ENCODE peak calls at places on chromosomes 11 and 22, in seven cellular contexts. One of them, this sample, is unnamed.

GRCh38 chr11:43986327-43986726 is 43.9 kb downstream of the C11orf96 start:
- DNase-seq in GM12878: no peak
- DNase-seq in HCT116: no peak
- DNase-seq in SK-N-SH: no peak
- DNase-seq in H1: no peak
- DNase-seq in K562: no peak
- DNase-seq in HepG2: no peak
- DNase-seq in this sample: no peak

GRCh38 chr22:41563051-41563711 is 2.4 kb downstream of the CSDC2 start:
- DNase-seq in GM12878: no peak
- DNase-seq in HCT116: no peak
- DNase-seq in SK-N-SH: no peak
- DNase-seq in H1: no peak
- DNase-seq in K562: peak
- DNase-seq in HepG2: peak
- DNase-seq in this sample: no peak

GRCh38 chr22:39214383-39215069 is 30.3 kb downstream of the PDGFB start:
- DNase-seq in GM12878: no peak
- DNase-seq in HCT116: peak
- DNase-seq in SK-N-SH: no peak
- DNase-seq in H1: peak
- DNase-seq in K562: no peak
- DNase-seq in HepG2: peak
- DNase-seq in this sample: peak

GRCh38 chr11:44985721-44986120 is 35.0 kb upstream of the TP53I11 start:
- DNase-seq in GM12878: no peak
- DNase-seq in HCT116: no peak
- DNase-seq in SK-N-SH: no peak
- DNase-seq in H1: no peak
- DNase-seq in K562: no peak
- DNase-seq in HepG2: no peak
- DNase-seq in this sample: peak

GRCh38 chr11:15843309-15843857 is 513.0 kb downstream of the SOX6 start:
- DNase-seq in GM12878: no peak
- DNase-seq in HCT116: no peak
- DNase-seq in SK-N-SH: peak
- DNase-seq in H1: no peak
- DNase-seq in K562: no peak
- DNase-seq in HepG2: no peak
- DNase-seq in this sample: no peak

GRCh38 chr11:59706518-59707285 is 6.9 kb downstream of the OR10V1 start:
- DNase-seq in GM12878: no peak
- DNase-seq in HCT116: peak
- DNase-seq in SK-N-SH: no peak
- DNase-seq in H1: no peak
- DNase-seq in K562: peak
- DNase-seq in HepG2: no peak
- DNase-seq in this sample: no peak

GRCh38 chr11:114256898-114257286 is 39.3 kb upstream of the NNMT start:
- DNase-seq in GM12878: no peak
- DNase-seq in HCT116: no peak
- DNase-seq in SK-N-SH: no peak
- DNase-seq in H1: no peak
- DNase-seq in K562: no peak
- DNase-seq in HepG2: no peak
- DNase-seq in this sample: no peak

GRCh38 chr22:49398115-49398514 is 429.6 kb downstream of the BRD1 start:
- DNase-seq in GM12878: no peak
- DNase-seq in HCT116: no peak
- DNase-seq in SK-N-SH: no peak
- DNase-seq in H1: no peak
- DNase-seq in K562: no peak
- DNase-seq in HepG2: no peak
- DNase-seq in this sample: no peak

GRCh38 chr11:18775492-18776292 is 15.9 kb downstream of the PTPN5 start:
- DNase-seq in GM12878: no peak
- DNase-seq in HCT116: peak
- DNase-seq in SK-N-SH: peak
- DNase-seq in H1: peak
- DNase-seq in K562: peak
- DNase-seq in HepG2: peak
- DNase-seq in this sample: peak

GRCh38 chr11:130070109-130070828 is 575 bp downstream of the APLP2 start:
- DNase-seq in GM12878: no peak
- DNase-seq in HCT116: no peak
- DNase-seq in SK-N-SH: peak
- DNase-seq in H1: peak
- DNase-seq in K562: peak
- DNase-seq in HepG2: no peak
- DNase-seq in this sample: peak

GRCh38 chr22:23744485-23744884 is 6.4 kb downstream of the ZNF70 start:
- DNase-seq in GM12878: no peak
- DNase-seq in HCT116: no peak
- DNase-seq in SK-N-SH: no peak
- DNase-seq in H1: no peak
- DNase-seq in K562: no peak
- DNase-seq in HepG2: no peak
- DNase-seq in this sample: no peak

GRCh38 chr11:69554849-69555248 is 73.4 kb downstream of the LINC01488 start:
- DNase-seq in GM12878: no peak
- DNase-seq in HCT116: no peak
- DNase-seq in SK-N-SH: no peak
- DNase-seq in H1: no peak
- DNase-seq in K562: no peak
- DNase-seq in HepG2: peak
- DNase-seq in this sample: no peak

GRCh38 chr11:133127746-133128145 is 404.6 kb downstream of the OPCML start:
- DNase-seq in GM12878: no peak
- DNase-seq in HCT116: no peak
- DNase-seq in SK-N-SH: no peak
- DNase-seq in H1: no peak
- DNase-seq in K562: peak
- DNase-seq in HepG2: no peak
- DNase-seq in this sample: no peak

GRCh38 chr11:45104006-45104789 is 42.2 kb upstream of the PRDM11 start:
- DNase-seq in GM12878: no peak
- DNase-seq in HCT116: no peak
- DNase-seq in SK-N-SH: no peak
- DNase-seq in H1: peak
- DNase-seq in K562: no peak
- DNase-seq in HepG2: no peak
- DNase-seq in this sample: no peak

GRCh38 chr22:27965547-27965946 is 46.5 kb upstream of the PITPNB start:
- DNase-seq in GM12878: no peak
- DNase-seq in HCT116: no peak
- DNase-seq in SK-N-SH: no peak
- DNase-seq in H1: no peak
- DNase-seq in K562: no peak
- DNase-seq in HepG2: no peak
- DNase-seq in this sample: no peak

GRCh38 chr22:33332538-33332937 is 274.4 kb upstream of the SYN3 start:
- DNase-seq in GM12878: no peak
- DNase-seq in HCT116: no peak
- DNase-seq in SK-N-SH: no peak
- DNase-seq in H1: no peak
- DNase-seq in K562: no peak
- DNase-seq in HepG2: no peak
- DNase-seq in this sample: no peak

GRCh38 chr11:14554959-14555358 is 34.8 kb upstream of the PSMA1 start:
- DNase-seq in GM12878: no peak
- DNase-seq in HCT116: no peak
- DNase-seq in SK-N-SH: no peak
- DNase-seq in H1: no peak
- DNase-seq in K562: no peak
- DNase-seq in HepG2: no peak
- DNase-seq in this sample: no peak

GRCh38 chr22:38718414-38718813 is 12.7 kb downstream of the GTPBP1 start:
- DNase-seq in GM12878: no peak
- DNase-seq in HCT116: peak
- DNase-seq in SK-N-SH: peak
- DNase-seq in H1: no peak
- DNase-seq in K562: no peak
- DNase-seq in HepG2: peak
- DNase-seq in this sample: peak

GRCh38 chr22:39514373-39514973 is 5.9 kb upstream of the ATF4 start:
- DNase-seq in GM12878: no peak
- DNase-seq in HCT116: no peak
- DNase-seq in SK-N-SH: peak
- DNase-seq in H1: peak
- DNase-seq in K562: no peak
- DNase-seq in HepG2: no peak
- DNase-seq in this sample: no peak

GRCh38 chr11:78841451-78842060 is 266.9 kb upstream of the NARS2 start:
- DNase-seq in GM12878: no peak
- DNase-seq in HCT116: no peak
- DNase-seq in SK-N-SH: no peak
- DNase-seq in H1: no peak
- DNase-seq in K562: no peak
- DNase-seq in HepG2: no peak
- DNase-seq in this sample: no peak

GRCh38 chr22:45170001-45170466 is 6.3 kb downstream of the NUP50 start:
- DNase-seq in GM12878: no peak
- DNase-seq in HCT116: no peak
- DNase-seq in SK-N-SH: no peak
- DNase-seq in H1: no peak
- DNase-seq in K562: peak
- DNase-seq in HepG2: no peak
- DNase-seq in this sample: no peak

GRCh38 chr11:75432911-75433321 is at the start of gene KLHL35:
- DNase-seq in GM12878: no peak
- DNase-seq in HCT116: no peak
- DNase-seq in SK-N-SH: no peak
- DNase-seq in H1: no peak
- DNase-seq in K562: peak
- DNase-seq in HepG2: no peak
- DNase-seq in this sample: no peak

GRCh38 chr11:44854146-44854545 is 96.5 kb downstream of the TP53I11 start:
- DNase-seq in GM12878: no peak
- DNase-seq in HCT116: no peak
- DNase-seq in SK-N-SH: no peak
- DNase-seq in H1: no peak
- DNase-seq in K562: no peak
- DNase-seq in HepG2: no peak
- DNase-seq in this sample: no peak

GRCh38 chr11:130945945-130946344 is 29.7 kb upstream of the SNX19 start:
- DNase-seq in GM12878: no peak
- DNase-seq in HCT116: no peak
- DNase-seq in SK-N-SH: no peak
- DNase-seq in H1: no peak
- DNase-seq in K562: no peak
- DNase-seq in HepG2: no peak
- DNase-seq in this sample: no peak

GRCh38 chr11:101321222-101321621 is 191.6 kb upstream of the PGR start:
- DNase-seq in GM12878: no peak
- DNase-seq in HCT116: no peak
- DNase-seq in SK-N-SH: no peak
- DNase-seq in H1: no peak
- DNase-seq in K562: no peak
- DNase-seq in HepG2: no peak
- DNase-seq in this sample: no peak

DNA sequence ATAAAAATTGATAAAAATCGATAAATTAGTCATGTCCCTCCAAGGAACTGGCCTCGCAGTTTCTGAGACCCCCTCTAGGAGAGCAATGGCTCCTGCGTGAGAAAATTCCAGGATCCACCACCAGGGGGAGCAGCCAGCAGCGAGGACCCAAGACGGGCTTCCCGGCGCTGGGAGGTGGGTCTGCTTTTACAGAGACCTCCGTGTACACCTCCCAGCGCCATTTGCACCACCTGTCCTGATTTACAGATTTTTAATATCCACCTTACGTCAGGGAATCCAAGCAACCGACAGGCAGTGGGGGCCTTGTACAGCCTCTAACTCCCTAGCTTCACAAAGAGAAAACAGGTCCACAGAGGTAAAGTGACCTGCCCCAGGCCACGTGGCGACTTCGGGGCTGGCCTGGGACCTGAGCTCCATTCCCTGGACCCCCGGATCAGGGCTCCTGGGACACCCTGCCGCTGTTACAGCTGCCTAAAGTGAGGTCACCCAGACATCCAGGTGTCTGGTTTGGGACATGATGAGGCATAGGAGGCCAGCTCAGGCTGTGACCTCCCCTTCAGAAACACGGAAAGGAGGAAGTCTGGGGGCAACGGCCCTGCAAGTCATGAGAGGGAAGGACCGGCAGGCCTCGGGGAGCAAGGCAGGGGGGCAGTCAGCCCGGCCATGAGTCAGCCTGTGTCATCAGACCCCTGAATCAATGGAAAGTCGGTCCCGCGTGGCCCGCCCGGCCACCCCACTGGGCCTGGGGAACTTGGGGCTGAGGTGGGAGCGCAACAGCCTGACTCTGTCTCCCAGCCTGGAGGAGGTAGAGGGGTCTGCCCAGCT is 3.5 kb downstream of the OSM start:
- DNase-seq in GM12878: no peak
- DNase-seq in HCT116: no peak
- DNase-seq in SK-N-SH: peak
- DNase-seq in H1: peak
- DNase-seq in K562: peak
- DNase-seq in HepG2: peak
- DNase-seq in this sample: peak
- TF ChIP-seq JUND in GM12878: no peak
- TF ChIP-seq JUND in HCT116: no peak
- TF ChIP-seq JUND in SK-N-SH: no peak
- TF ChIP-seq JUND in H1: no peak
- TF ChIP-seq JUND in K562: no peak
- TF ChIP-seq JUND in HepG2: no peak
- TF ChIP-seq JUND in this sample: no peak

DNA sequence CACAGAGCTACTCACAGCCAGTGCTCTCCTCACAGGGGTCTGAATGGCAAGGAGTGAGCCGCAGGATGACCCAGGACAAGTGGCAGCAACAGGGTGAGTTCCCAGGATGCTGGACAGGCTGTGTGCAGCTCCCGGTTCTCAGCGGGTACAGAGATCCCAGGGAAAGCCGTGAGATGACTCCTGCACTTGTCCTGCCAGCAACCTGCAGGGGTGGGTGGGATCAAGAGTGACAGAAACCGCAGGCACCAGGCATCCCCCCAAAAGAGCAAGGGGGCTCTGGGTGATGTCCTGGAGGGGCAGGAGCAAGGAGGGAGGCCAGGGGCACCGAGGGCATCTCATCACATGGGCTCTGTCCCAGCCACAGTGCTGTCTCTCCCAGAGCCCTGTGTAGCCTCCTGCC is 15.9 kb upstream of the PRODH start:
- DNase-seq in GM12878: no peak
- DNase-seq in HCT116: no peak
- DNase-seq in SK-N-SH: no peak
- DNase-seq in H1: no peak
- DNase-seq in K562: no peak
- DNase-seq in HepG2: no peak
- DNase-seq in this sample: no peak
- TF ChIP-seq JUND in GM12878: no peak
- TF ChIP-seq JUND in HCT116: no peak
- TF ChIP-seq JUND in SK-N-SH: no peak
- TF ChIP-seq JUND in H1: no peak
- TF ChIP-seq JUND in K562: no peak
- TF ChIP-seq JUND in HepG2: no peak
- TF ChIP-seq JUND in this sample: no peak

GRCh38 chr22:18033204-18033998 is 9.0 kb upstream of the MICAL3 start:
- DNase-seq in GM12878: no peak
- DNase-seq in HCT116: no peak
- DNase-seq in SK-N-SH: no peak
- DNase-seq in H1: no peak
- DNase-seq in K562: no peak
- DNase-seq in HepG2: no peak
- DNase-seq in this sample: no peak
- TF ChIP-seq JUND in GM12878: no peak
- TF ChIP-seq JUND in HCT116: no peak
- TF ChIP-seq JUND in SK-N-SH: no peak
- TF ChIP-seq JUND in H1: no peak
- TF ChIP-seq JUND in K562: no peak
- TF ChIP-seq JUND in HepG2: no peak
- TF ChIP-seq JUND in this sample: no peak

GRCh38 chr11:116519499-116519898 is 253.3 kb downstream of the BUD13 start:
- DNase-seq in GM12878: no peak
- DNase-seq in HCT116: no peak
- DNase-seq in SK-N-SH: no peak
- DNase-seq in H1: no peak
- DNase-seq in K562: no peak
- DNase-seq in HepG2: no peak
- DNase-seq in this sample: no peak
- TF ChIP-seq JUND in GM12878: no peak
- TF ChIP-seq JUND in HCT116: no peak
- TF ChIP-seq JUND in SK-N-SH: no peak
- TF ChIP-seq JUND in H1: no peak
- TF ChIP-seq JUND in K562: no peak
- TF ChIP-seq JUND in HepG2: no peak
- TF ChIP-seq JUND in this sample: no peak